ENCODE peak calls at places on chromosomes 11 and 22, in eight cellular contexts. F, N, K, S, T, G, L and I are unnamed samples.

GRCh38 chr22:22182218-22182989 is 62.2 kb upstream of the VPREB1 start:
- DNase-seq in F (no peak), L (no peak), T (no peak), K (no peak), S (no peak), N (no peak), G (no peak), I (no peak)

GRCh38 chr11:134915212-134915611 is 503.2 kb upstream of the B3GAT1 start:
- DNase-seq in K (no peak), N (no peak), L (no peak), F (no peak), G (peak; percentile 29), S (no peak), T (no peak), I (no peak)

GRCh38 chr11:73570415-73571114 is 27.3 kb downstream of the FAM168A start:
- DNase-seq in G (peak; percentile 59), F (no peak), T (no peak), L (no peak), N (no peak), K (no peak), S (peak; percentile 99), I (no peak)

GRCh38 chr11:119493712-119494111 is 70.7 kb upstream of the THY1 start:
- DNase-seq in G (no peak), N (no peak), S (peak; percentile 81), L (no peak), T (peak; percentile 44), F (peak; percentile 89), K (peak; percentile 84), I (peak; percentile 61)

GRCh38 chr22:40624770-40625169 is 11.7 kb downstream of the MRTFA start:
- DNase-seq in K (no peak), F (no peak), L (no peak), G (no peak), N (no peak), S (no peak), T (no peak), I (no peak)

GRCh38 chr11:105697291-105697690 is 87.4 kb downstream of the GRIA4 start:
- DNase-seq in G (no peak), N (no peak), K (no peak), L (no peak), T (peak; percentile 66), S (no peak), F (no peak), I (no peak)

GRCh38 chr22:50734986-50735738 is 2.8 kb upstream of the ACR start:
- DNase-seq in G (no peak), F (no peak), K (no peak), T (no peak), S (no peak), L (peak; percentile 20), N (no peak), I (no peak)

GRCh38 chr11:56885182-56885581 is 103.5 kb upstream of the OR5AK2 start:
- DNase-seq in L (peak; percentile 63), N (no peak), G (no peak), S (peak; percentile 51), K (peak; percentile 42), F (no peak), T (no peak), I (no peak)

GRCh38 chr11:28715726-28716125 is 607.5 kb downstream of the METTL15 start:
- DNase-seq in N (no peak), L (no peak), S (no peak), T (no peak), K (no peak), G (no peak), F (no peak), I (no peak)

GRCh38 chr11:69950120-69950519 is 128.0 kb upstream of the ANO1 start:
- DNase-seq in K (no peak), N (no peak), S (peak; percentile 46), F (peak; percentile 60), G (peak; percentile 12), L (no peak), T (no peak), I (no peak)
- TF ChIP-seq CTCF in K (peak; percentile 45), N (peak; percentile 30), S (peak; percentile 56), F (peak; percentile 39), G (peak; percentile 62), L (peak; percentile 31), T (peak; percentile 57), I (peak; percentile 50)

DNA sequence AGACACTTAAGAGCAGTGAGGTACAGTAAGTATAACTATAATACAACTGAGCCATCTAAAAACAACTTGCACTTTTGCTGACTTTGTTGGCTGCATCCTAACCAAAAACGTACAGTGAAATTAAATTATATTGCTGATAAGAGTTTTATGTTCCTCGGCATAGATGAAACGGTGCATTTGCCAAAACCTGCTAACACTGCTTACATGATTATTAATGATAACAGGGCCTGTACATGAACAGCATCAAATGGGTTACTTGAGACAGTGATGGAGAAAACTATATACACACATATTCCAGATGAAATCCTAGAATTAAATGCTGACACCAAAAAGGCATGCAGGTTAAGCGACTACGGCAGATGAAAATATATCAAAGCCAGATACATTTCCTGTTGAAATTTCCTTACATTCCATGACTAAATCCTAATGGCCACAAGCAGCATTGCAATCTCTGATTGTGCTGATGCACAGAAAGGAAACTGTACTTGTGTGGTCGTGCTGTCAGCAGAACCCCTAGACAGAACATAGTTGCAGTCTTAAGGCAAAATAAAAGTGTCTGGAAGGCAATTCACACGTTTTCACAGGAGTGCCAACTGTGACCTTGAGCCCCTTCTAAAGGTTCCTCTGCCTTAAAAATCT is 143.9 kb downstream of the CADM1 start:
- DNase-seq in T (no peak), N (no peak), G (no peak), F (no peak), S (no peak), K (no peak), L (no peak), I (no peak)
- TF ChIP-seq CTCF in T (no peak), N (no peak), G (peak; percentile 15), F (no peak), S (no peak), K (no peak), L (no peak), I (peak; percentile 36)

DNA sequence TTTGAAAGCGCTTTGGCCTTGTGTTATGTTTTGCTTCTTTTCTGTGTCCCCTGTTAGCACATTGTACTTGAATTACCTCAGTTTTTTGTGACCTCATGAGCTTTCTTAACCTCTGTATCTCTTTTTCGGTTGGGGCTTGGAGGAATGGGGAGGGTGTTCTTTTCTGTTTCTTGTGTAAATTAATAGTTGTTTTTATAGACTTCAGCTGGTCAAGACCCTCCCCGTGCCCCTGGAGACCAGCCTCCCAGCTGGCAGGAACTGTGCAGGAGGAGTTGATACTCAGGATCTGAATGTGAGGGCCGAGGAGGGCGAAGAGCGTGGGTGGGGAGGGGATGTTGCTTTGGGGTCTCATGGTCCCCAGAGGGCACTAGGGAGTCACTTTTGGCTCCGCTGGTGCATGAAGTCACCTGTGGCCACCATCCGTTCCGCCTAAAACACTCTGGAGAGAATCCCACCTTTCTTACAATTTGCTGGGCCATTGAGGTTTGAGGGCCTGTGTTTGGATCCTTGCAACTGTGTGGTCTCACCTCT is 44.3 kb upstream of the NNMT start:
- DNase-seq in N (no peak), F (peak; percentile 42), S (no peak), K (no peak), T (no peak), L (no peak), G (no peak), I (no peak)
- TF ChIP-seq CTCF in N (no peak), F (peak; percentile 12), S (no peak), K (no peak), T (no peak), L (no peak), G (no peak), I (no peak)

DNA sequence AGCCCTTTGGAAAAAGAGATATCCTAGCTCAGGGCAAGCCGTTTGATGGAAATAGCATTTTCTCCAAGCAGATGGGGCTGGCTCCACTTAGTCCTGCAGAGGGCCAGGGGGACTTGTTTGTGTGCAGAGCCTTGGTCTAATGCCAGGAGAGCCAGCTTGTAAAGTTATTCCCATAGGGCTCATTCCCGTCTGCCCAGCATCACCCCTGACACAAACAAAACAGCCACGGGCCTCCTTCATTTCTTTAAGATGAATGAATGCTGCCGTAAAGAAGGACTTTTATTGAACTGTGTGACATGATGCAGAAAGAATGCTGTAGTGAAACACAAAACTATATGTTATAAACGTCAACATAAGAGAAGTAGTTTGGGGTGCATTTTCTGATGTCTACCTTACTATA is 53.0 kb downstream of the NCAM1 start:
- DNase-seq in G (no peak), L (no peak), S (no peak), N (no peak), K (peak; percentile 39), F (peak; percentile 27), T (no peak), I (no peak)
- TF ChIP-seq CTCF in G (no peak), L (no peak), S (no peak), N (no peak), K (no peak), F (no peak), T (no peak), I (no peak)

DNA sequence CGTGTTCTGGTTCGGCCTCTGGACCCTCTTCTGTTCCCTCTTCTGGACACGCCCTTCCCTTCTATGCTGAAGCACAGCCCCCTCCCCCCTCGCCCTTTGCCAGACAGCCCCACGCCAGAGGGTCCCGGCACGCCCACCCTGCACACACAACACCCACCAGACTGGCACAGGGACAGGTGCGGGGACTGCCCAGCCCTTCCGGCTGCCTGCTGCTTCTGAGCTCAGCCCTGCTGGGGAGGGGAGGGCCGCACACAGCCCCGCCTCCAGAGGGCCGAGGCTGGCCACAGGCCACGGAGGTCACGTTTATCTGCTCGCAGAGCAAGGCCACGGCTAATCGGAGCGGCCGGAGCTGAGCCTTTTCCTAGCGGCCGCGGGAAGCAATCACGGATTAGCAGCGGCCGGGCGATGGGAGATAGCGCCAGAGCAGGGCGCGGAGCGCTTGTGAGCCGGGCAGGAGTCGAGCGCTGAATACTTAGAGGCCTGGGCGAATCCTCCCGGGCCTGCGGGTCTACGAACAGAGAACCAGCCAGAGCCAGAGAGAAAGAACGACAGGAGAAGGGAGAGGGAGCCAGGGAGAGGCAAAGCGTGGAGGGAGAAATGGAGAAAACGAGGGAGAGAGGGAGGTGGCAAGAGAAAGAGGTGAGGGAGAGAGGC is 21.5 kb downstream of the OTUB1 start:
- DNase-seq in T (no peak), S (peak; percentile 21), K (peak; percentile 90), L (peak; percentile 84), F (peak; percentile 73), N (no peak), G (no peak), I (peak; percentile 72)
- TF ChIP-seq CTCF in T (no peak), S (no peak), K (peak; percentile 34), L (peak; percentile 27), F (peak; percentile 25), N (no peak), G (peak; percentile 13), I (peak; percentile 42)

GRCh38 chr11:124633355-124633754 is 10.7 kb downstream of the TBRG1 start:
- DNase-seq in K (no peak), G (no peak), T (no peak), F (no peak), N (no peak), S (no peak), L (no peak), I (no peak)
- TF ChIP-seq CTCF in K (peak; percentile 40), G (peak; percentile 34), T (peak; percentile 28), F (no peak), N (no peak), S (peak; percentile 45), L (no peak), I (no peak)

GRCh38 chr11:62392944-62393628 is 25.7 kb upstream of the SCGB1A1 start:
- DNase-seq in F (no peak), K (no peak), L (no peak), S (peak; percentile 53), N (no peak), G (no peak), T (peak; percentile 62), I (no peak)
- TF ChIP-seq CTCF in F (no peak), K (no peak), L (no peak), S (peak; percentile 36), N (no peak), G (no peak), T (peak; percentile 55), I (peak; percentile 14)

GRCh38 chr11:45847908-45848316 is 637 bp downstream of the CRY2 start:
- DNase-seq in T (peak; percentile 55), L (peak; percentile 75), F (peak; percentile 44), N (peak; percentile 44), K (peak; percentile 78), S (peak; percentile 74), G (peak; percentile 55), I (peak; percentile 51)
- TF ChIP-seq CTCF in T (peak; percentile 31), L (no peak), F (no peak), N (peak; percentile 26), K (peak; percentile 18), S (peak; percentile 11), G (peak; percentile 27), I (no peak)